ENCODE peak calls at places on chromosomes 6 and 20, in ten cellular contexts. One of them, this sample, is unnamed.

GRCh38 chr6:25050356-25050755 is 114.6 kb upstream of the RIPOR2 start:
- DNase-seq in stimulated activated CD8-positive, alpha-beta memory T cell treated with anti-CD3 and anti-CD28 coated beads, Interleukin-7, amount 100 ng/mL, for 1 hour: no peak
- DNase-seq in heart left ventricle: no peak
- DNase-seq in astrocyte of the spinal cord: peak
- DNase-seq in NCI-H1092: no peak
- DNase-seq in NCI-H2081: no peak
- DNase-seq in effector CD4-positive, alpha-beta T cell: peak
- DNase-seq in endothelial cell of umbilical vein: peak
- DNase-seq in activated T-cell treated with anti-CD3 and anti-CD28 coated beads, Interleukin-2, amount 50 U/mL, for 72 hours: peak
- DNase-seq in lower lobe of right lung: no peak
- DNase-seq in this sample: no peak

GRCh38 chr20:44114755-44115044 is 72.3 kb downstream of the JPH2 start:
- DNase-seq in astrocyte of the spinal cord: no peak
- DNase-seq in endothelial cell of umbilical vein: no peak
- DNase-seq in heart left ventricle: no peak
- DNase-seq in activated T-cell treated with anti-CD3 and anti-CD28 coated beads, Interleukin-2, amount 50 U/mL, for 72 hours: no peak
- DNase-seq in NCI-H2081: no peak
- DNase-seq in lower lobe of right lung: no peak
- DNase-seq in NCI-H1092: no peak
- DNase-seq in effector CD4-positive, alpha-beta T cell: no peak
- DNase-seq in stimulated activated CD8-positive, alpha-beta memory T cell treated with anti-CD3 and anti-CD28 coated beads, Interleukin-7, amount 100 ng/mL, for 1 hour: no peak
- DNase-seq in this sample: no peak

GRCh38 chr6:137692308-137692707 is 174.8 kb upstream of the TNFAIP3 start:
- DNase-seq in effector CD4-positive, alpha-beta T cell: no peak
- DNase-seq in activated T-cell treated with anti-CD3 and anti-CD28 coated beads, Interleukin-2, amount 50 U/mL, for 72 hours: no peak
- DNase-seq in endothelial cell of umbilical vein: no peak
- DNase-seq in NCI-H2081: no peak
- DNase-seq in heart left ventricle: no peak
- DNase-seq in NCI-H1092: no peak
- DNase-seq in lower lobe of right lung: no peak
- DNase-seq in astrocyte of the spinal cord: no peak
- DNase-seq in stimulated activated CD8-positive, alpha-beta memory T cell treated with anti-CD3 and anti-CD28 coated beads, Interleukin-7, amount 100 ng/mL, for 1 hour: no peak
- DNase-seq in this sample: no peak

GRCh38 chr6:118980063-118980462 is 45.1 kb upstream of the MCM9 start:
- DNase-seq in lower lobe of right lung: peak
- DNase-seq in effector CD4-positive, alpha-beta T cell: no peak
- DNase-seq in heart left ventricle: no peak
- DNase-seq in activated T-cell treated with anti-CD3 and anti-CD28 coated beads, Interleukin-2, amount 50 U/mL, for 72 hours: no peak
- DNase-seq in astrocyte of the spinal cord: no peak
- DNase-seq in endothelial cell of umbilical vein: no peak
- DNase-seq in NCI-H1092: no peak
- DNase-seq in NCI-H2081: no peak
- DNase-seq in stimulated activated CD8-positive, alpha-beta memory T cell treated with anti-CD3 and anti-CD28 coated beads, Interleukin-7, amount 100 ng/mL, for 1 hour: no peak
- DNase-seq in this sample: peak

GRCh38 chr6:22886881-22887581 is 317.7 kb downstream of the HDGFL1 start:
- DNase-seq in NCI-H1092: no peak
- DNase-seq in effector CD4-positive, alpha-beta T cell: no peak
- DNase-seq in lower lobe of right lung: no peak
- DNase-seq in astrocyte of the spinal cord: peak
- DNase-seq in activated T-cell treated with anti-CD3 and anti-CD28 coated beads, Interleukin-2, amount 50 U/mL, for 72 hours: no peak
- DNase-seq in NCI-H2081: peak
- DNase-seq in endothelial cell of umbilical vein: no peak
- DNase-seq in heart left ventricle: no peak
- DNase-seq in stimulated activated CD8-positive, alpha-beta memory T cell treated with anti-CD3 and anti-CD28 coated beads, Interleukin-7, amount 100 ng/mL, for 1 hour: no peak
- DNase-seq in this sample: no peak

GRCh38 chr6:6600865-6601264 is 12.3 kb downstream of the LY86 start:
- DNase-seq in activated T-cell treated with anti-CD3 and anti-CD28 coated beads, Interleukin-2, amount 50 U/mL, for 72 hours: no peak
- DNase-seq in stimulated activated CD8-positive, alpha-beta memory T cell treated with anti-CD3 and anti-CD28 coated beads, Interleukin-7, amount 100 ng/mL, for 1 hour: no peak
- DNase-seq in endothelial cell of umbilical vein: no peak
- DNase-seq in lower lobe of right lung: no peak
- DNase-seq in astrocyte of the spinal cord: no peak
- DNase-seq in heart left ventricle: no peak
- DNase-seq in effector CD4-positive, alpha-beta T cell: no peak
- DNase-seq in NCI-H2081: no peak
- DNase-seq in NCI-H1092: no peak
- DNase-seq in this sample: no peak

GRCh38 chr20:47596003-47596571 is 94.4 kb downstream of the NCOA3 start:
- DNase-seq in stimulated activated CD8-positive, alpha-beta memory T cell treated with anti-CD3 and anti-CD28 coated beads, Interleukin-7, amount 100 ng/mL, for 1 hour: no peak
- DNase-seq in endothelial cell of umbilical vein: no peak
- DNase-seq in lower lobe of right lung: no peak
- DNase-seq in activated T-cell treated with anti-CD3 and anti-CD28 coated beads, Interleukin-2, amount 50 U/mL, for 72 hours: no peak
- DNase-seq in effector CD4-positive, alpha-beta T cell: no peak
- DNase-seq in astrocyte of the spinal cord: no peak
- DNase-seq in heart left ventricle: no peak
- DNase-seq in NCI-H1092: no peak
- DNase-seq in NCI-H2081: no peak
- DNase-seq in this sample: no peak

GRCh38 chr6:162262466-162263196 is 464.9 kb downstream of the PRKN start:
- DNase-seq in effector CD4-positive, alpha-beta T cell: no peak
- DNase-seq in astrocyte of the spinal cord: no peak
- DNase-seq in lower lobe of right lung: no peak
- DNase-seq in activated T-cell treated with anti-CD3 and anti-CD28 coated beads, Interleukin-2, amount 50 U/mL, for 72 hours: no peak
- DNase-seq in heart left ventricle: no peak
- DNase-seq in stimulated activated CD8-positive, alpha-beta memory T cell treated with anti-CD3 and anti-CD28 coated beads, Interleukin-7, amount 100 ng/mL, for 1 hour: no peak
- DNase-seq in endothelial cell of umbilical vein: no peak
- DNase-seq in NCI-H1092: no peak
- DNase-seq in NCI-H2081: no peak
- DNase-seq in this sample: no peak

GRCh38 chr6:129733290-129733689 is 23.3 kb upstream of the ARHGAP18 start:
- DNase-seq in NCI-H2081: no peak
- DNase-seq in heart left ventricle: no peak
- DNase-seq in NCI-H1092: no peak
- DNase-seq in effector CD4-positive, alpha-beta T cell: no peak
- DNase-seq in astrocyte of the spinal cord: no peak
- DNase-seq in activated T-cell treated with anti-CD3 and anti-CD28 coated beads, Interleukin-2, amount 50 U/mL, for 72 hours: no peak
- DNase-seq in endothelial cell of umbilical vein: no peak
- DNase-seq in lower lobe of right lung: no peak
- DNase-seq in stimulated activated CD8-positive, alpha-beta memory T cell treated with anti-CD3 and anti-CD28 coated beads, Interleukin-7, amount 100 ng/mL, for 1 hour: no peak
- DNase-seq in this sample: no peak

GRCh38 chr6:71157350-71157749 is 131.3 kb upstream of the OGFRL1 start:
- DNase-seq in activated T-cell treated with anti-CD3 and anti-CD28 coated beads, Interleukin-2, amount 50 U/mL, for 72 hours: no peak
- DNase-seq in endothelial cell of umbilical vein: no peak
- DNase-seq in lower lobe of right lung: no peak
- DNase-seq in heart left ventricle: no peak
- DNase-seq in astrocyte of the spinal cord: no peak
- DNase-seq in effector CD4-positive, alpha-beta T cell: no peak
- DNase-seq in NCI-H2081: no peak
- DNase-seq in stimulated activated CD8-positive, alpha-beta memory T cell treated with anti-CD3 and anti-CD28 coated beads, Interleukin-7, amount 100 ng/mL, for 1 hour: no peak
- DNase-seq in NCI-H1092: no peak
- DNase-seq in this sample: no peak

GRCh38 chr20:50673146-50673830 is 18.1 kb downstream of the RIPOR3 start:
- DNase-seq in activated T-cell treated with anti-CD3 and anti-CD28 coated beads, Interleukin-2, amount 50 U/mL, for 72 hours: no peak
- DNase-seq in effector CD4-positive, alpha-beta T cell: no peak
- DNase-seq in stimulated activated CD8-positive, alpha-beta memory T cell treated with anti-CD3 and anti-CD28 coated beads, Interleukin-7, amount 100 ng/mL, for 1 hour: no peak
- DNase-seq in astrocyte of the spinal cord: no peak
- DNase-seq in heart left ventricle: no peak
- DNase-seq in endothelial cell of umbilical vein: no peak
- DNase-seq in NCI-H1092: no peak
- DNase-seq in NCI-H2081: no peak
- DNase-seq in lower lobe of right lung: no peak
- DNase-seq in this sample: no peak

GRCh38 chr6:149855040-149855654 is 9.0 kb downstream of the LRP11 start:
- DNase-seq in NCI-H2081: no peak
- DNase-seq in astrocyte of the spinal cord: peak
- DNase-seq in NCI-H1092: no peak
- DNase-seq in endothelial cell of umbilical vein: peak
- DNase-seq in stimulated activated CD8-positive, alpha-beta memory T cell treated with anti-CD3 and anti-CD28 coated beads, Interleukin-7, amount 100 ng/mL, for 1 hour: no peak
- DNase-seq in lower lobe of right lung: no peak
- DNase-seq in heart left ventricle: no peak
- DNase-seq in effector CD4-positive, alpha-beta T cell: no peak
- DNase-seq in activated T-cell treated with anti-CD3 and anti-CD28 coated beads, Interleukin-2, amount 50 U/mL, for 72 hours: no peak
- DNase-seq in this sample: no peak

GRCh38 chr6:145025488-145025887 is 709.8 kb downstream of the EPM2A start:
- DNase-seq in effector CD4-positive, alpha-beta T cell: no peak
- DNase-seq in lower lobe of right lung: no peak
- DNase-seq in activated T-cell treated with anti-CD3 and anti-CD28 coated beads, Interleukin-2, amount 50 U/mL, for 72 hours: no peak
- DNase-seq in astrocyte of the spinal cord: no peak
- DNase-seq in stimulated activated CD8-positive, alpha-beta memory T cell treated with anti-CD3 and anti-CD28 coated beads, Interleukin-7, amount 100 ng/mL, for 1 hour: no peak
- DNase-seq in NCI-H1092: peak
- DNase-seq in NCI-H2081: peak
- DNase-seq in heart left ventricle: no peak
- DNase-seq in endothelial cell of umbilical vein: no peak
- DNase-seq in this sample: no peak

GRCh38 chr6:101527467-101527866 is 134.0 kb downstream of the GRIK2 start:
- DNase-seq in heart left ventricle: no peak
- DNase-seq in NCI-H2081: no peak
- DNase-seq in NCI-H1092: no peak
- DNase-seq in astrocyte of the spinal cord: no peak
- DNase-seq in endothelial cell of umbilical vein: no peak
- DNase-seq in stimulated activated CD8-positive, alpha-beta memory T cell treated with anti-CD3 and anti-CD28 coated beads, Interleukin-7, amount 100 ng/mL, for 1 hour: no peak
- DNase-seq in lower lobe of right lung: no peak
- DNase-seq in activated T-cell treated with anti-CD3 and anti-CD28 coated beads, Interleukin-2, amount 50 U/mL, for 72 hours: no peak
- DNase-seq in effector CD4-positive, alpha-beta T cell: no peak
- DNase-seq in this sample: no peak

GRCh38 chr6:84414531-84414930 is 187.1 kb upstream of the CEP162 start:
- DNase-seq in effector CD4-positive, alpha-beta T cell: no peak
- DNase-seq in stimulated activated CD8-positive, alpha-beta memory T cell treated with anti-CD3 and anti-CD28 coated beads, Interleukin-7, amount 100 ng/mL, for 1 hour: no peak
- DNase-seq in heart left ventricle: no peak
- DNase-seq in astrocyte of the spinal cord: no peak
- DNase-seq in NCI-H1092: no peak
- DNase-seq in endothelial cell of umbilical vein: no peak
- DNase-seq in NCI-H2081: no peak
- DNase-seq in lower lobe of right lung: no peak
- DNase-seq in activated T-cell treated with anti-CD3 and anti-CD28 coated beads, Interleukin-2, amount 50 U/mL, for 72 hours: no peak
- DNase-seq in this sample: no peak

GRCh38 chr20:35279533-35280174 is 1.7 kb upstream of the MMP24OS start:
- DNase-seq in activated T-cell treated with anti-CD3 and anti-CD28 coated beads, Interleukin-2, amount 50 U/mL, for 72 hours: no peak
- DNase-seq in NCI-H1092: no peak
- DNase-seq in effector CD4-positive, alpha-beta T cell: no peak
- DNase-seq in endothelial cell of umbilical vein: no peak
- DNase-seq in NCI-H2081: no peak
- DNase-seq in stimulated activated CD8-positive, alpha-beta memory T cell treated with anti-CD3 and anti-CD28 coated beads, Interleukin-7, amount 100 ng/mL, for 1 hour: no peak
- DNase-seq in lower lobe of right lung: no peak
- DNase-seq in astrocyte of the spinal cord: no peak
- DNase-seq in heart left ventricle: no peak
- DNase-seq in this sample: no peak

GRCh38 chr6:90110971-90111370 is 185.7 kb downstream of the BACH2 start:
- DNase-seq in heart left ventricle: no peak
- DNase-seq in astrocyte of the spinal cord: no peak
- DNase-seq in NCI-H1092: no peak
- DNase-seq in stimulated activated CD8-positive, alpha-beta memory T cell treated with anti-CD3 and anti-CD28 coated beads, Interleukin-7, amount 100 ng/mL, for 1 hour: peak
- DNase-seq in lower lobe of right lung: no peak
- DNase-seq in endothelial cell of umbilical vein: no peak
- DNase-seq in activated T-cell treated with anti-CD3 and anti-CD28 coated beads, Interleukin-2, amount 50 U/mL, for 72 hours: peak
- DNase-seq in NCI-H2081: no peak
- DNase-seq in effector CD4-positive, alpha-beta T cell: peak
- DNase-seq in this sample: no peak

GRCh38 chr6:156977527-156978291 is 200.5 kb downstream of the ARID1B start:
- DNase-seq in effector CD4-positive, alpha-beta T cell: no peak
- DNase-seq in astrocyte of the spinal cord: peak
- DNase-seq in endothelial cell of umbilical vein: no peak
- DNase-seq in lower lobe of right lung: no peak
- DNase-seq in NCI-H1092: peak
- DNase-seq in stimulated activated CD8-positive, alpha-beta memory T cell treated with anti-CD3 and anti-CD28 coated beads, Interleukin-7, amount 100 ng/mL, for 1 hour: no peak
- DNase-seq in activated T-cell treated with anti-CD3 and anti-CD28 coated beads, Interleukin-2, amount 50 U/mL, for 72 hours: no peak
- DNase-seq in heart left ventricle: peak
- DNase-seq in NCI-H2081: peak
- DNase-seq in this sample: no peak

GRCh38 chr6:109008061-109008460 is 86.6 kb downstream of the SESN1 start:
- DNase-seq in lower lobe of right lung: no peak
- DNase-seq in stimulated activated CD8-positive, alpha-beta memory T cell treated with anti-CD3 and anti-CD28 coated beads, Interleukin-7, amount 100 ng/mL, for 1 hour: no peak
- DNase-seq in NCI-H2081: no peak
- DNase-seq in activated T-cell treated with anti-CD3 and anti-CD28 coated beads, Interleukin-2, amount 50 U/mL, for 72 hours: no peak
- DNase-seq in astrocyte of the spinal cord: no peak
- DNase-seq in endothelial cell of umbilical vein: no peak
- DNase-seq in effector CD4-positive, alpha-beta T cell: no peak
- DNase-seq in NCI-H1092: no peak
- DNase-seq in heart left ventricle: no peak
- DNase-seq in this sample: no peak

GRCh38 chr6:33716379-33716778 is 4.9 kb upstream of the UQCC2 start:
- DNase-seq in effector CD4-positive, alpha-beta T cell: no peak
- DNase-seq in heart left ventricle: no peak
- DNase-seq in astrocyte of the spinal cord: no peak
- DNase-seq in lower lobe of right lung: peak
- DNase-seq in endothelial cell of umbilical vein: no peak
- DNase-seq in NCI-H1092: peak
- DNase-seq in activated T-cell treated with anti-CD3 and anti-CD28 coated beads, Interleukin-2, amount 50 U/mL, for 72 hours: no peak
- DNase-seq in NCI-H2081: peak
- DNase-seq in stimulated activated CD8-positive, alpha-beta memory T cell treated with anti-CD3 and anti-CD28 coated beads, Interleukin-7, amount 100 ng/mL, for 1 hour: no peak
- DNase-seq in this sample: no peak

GRCh38 chr20:6692566-6693168 is 74.8 kb upstream of the BMP2 start:
- DNase-seq in NCI-H2081: no peak
- DNase-seq in astrocyte of the spinal cord: no peak
- DNase-seq in activated T-cell treated with anti-CD3 and anti-CD28 coated beads, Interleukin-2, amount 50 U/mL, for 72 hours: no peak
- DNase-seq in stimulated activated CD8-positive, alpha-beta memory T cell treated with anti-CD3 and anti-CD28 coated beads, Interleukin-7, amount 100 ng/mL, for 1 hour: no peak
- DNase-seq in NCI-H1092: no peak
- DNase-seq in heart left ventricle: peak
- DNase-seq in endothelial cell of umbilical vein: no peak
- DNase-seq in lower lobe of right lung: no peak
- DNase-seq in effector CD4-positive, alpha-beta T cell: no peak
- DNase-seq in this sample: no peak

GRCh38 chr20:9758752-9759151 is 80.1 kb downstream of the PAK5 start:
- DNase-seq in NCI-H1092: no peak
- DNase-seq in astrocyte of the spinal cord: no peak
- DNase-seq in NCI-H2081: no peak
- DNase-seq in stimulated activated CD8-positive, alpha-beta memory T cell treated with anti-CD3 and anti-CD28 coated beads, Interleukin-7, amount 100 ng/mL, for 1 hour: no peak
- DNase-seq in endothelial cell of umbilical vein: no peak
- DNase-seq in activated T-cell treated with anti-CD3 and anti-CD28 coated beads, Interleukin-2, amount 50 U/mL, for 72 hours: no peak
- DNase-seq in effector CD4-positive, alpha-beta T cell: no peak
- DNase-seq in lower lobe of right lung: no peak
- DNase-seq in heart left ventricle: no peak
- DNase-seq in this sample: no peak

GRCh38 chr6:35085359-35086281 is 55.5 kb downstream of the TCP11 start:
- DNase-seq in effector CD4-positive, alpha-beta T cell: no peak
- DNase-seq in endothelial cell of umbilical vein: no peak
- DNase-seq in stimulated activated CD8-positive, alpha-beta memory T cell treated with anti-CD3 and anti-CD28 coated beads, Interleukin-7, amount 100 ng/mL, for 1 hour: no peak
- DNase-seq in NCI-H2081: no peak
- DNase-seq in NCI-H1092: no peak
- DNase-seq in activated T-cell treated with anti-CD3 and anti-CD28 coated beads, Interleukin-2, amount 50 U/mL, for 72 hours: no peak
- DNase-seq in lower lobe of right lung: no peak
- DNase-seq in heart left ventricle: no peak
- DNase-seq in astrocyte of the spinal cord: no peak
- DNase-seq in this sample: no peak

GRCh38 chr20:48742912-48743680 is 84.7 kb downstream of the PREX1 start:
- DNase-seq in activated T-cell treated with anti-CD3 and anti-CD28 coated beads, Interleukin-2, amount 50 U/mL, for 72 hours: no peak
- DNase-seq in NCI-H2081: no peak
- DNase-seq in astrocyte of the spinal cord: no peak
- DNase-seq in effector CD4-positive, alpha-beta T cell: no peak
- DNase-seq in lower lobe of right lung: no peak
- DNase-seq in endothelial cell of umbilical vein: no peak
- DNase-seq in NCI-H1092: no peak
- DNase-seq in stimulated activated CD8-positive, alpha-beta memory T cell treated with anti-CD3 and anti-CD28 coated beads, Interleukin-7, amount 100 ng/mL, for 1 hour: no peak
- DNase-seq in heart left ventricle: no peak
- DNase-seq in this sample: no peak

GRCh38 chr6:52983159-52983848 is 11.8 kb downstream of the GSTA4 start:
- DNase-seq in NCI-H2081: no peak
- DNase-seq in effector CD4-positive, alpha-beta T cell: no peak
- DNase-seq in astrocyte of the spinal cord: no peak
- DNase-seq in endothelial cell of umbilical vein: no peak
- DNase-seq in NCI-H1092: no peak
- DNase-seq in heart left ventricle: no peak
- DNase-seq in stimulated activated CD8-positive, alpha-beta memory T cell treated with anti-CD3 and anti-CD28 coated beads, Interleukin-7, amount 100 ng/mL, for 1 hour: no peak
- DNase-seq in activated T-cell treated with anti-CD3 and anti-CD28 coated beads, Interleukin-2, amount 50 U/mL, for 72 hours: no peak
- DNase-seq in lower lobe of right lung: no peak
- DNase-seq in this sample: no peak

GRCh38 chr20:57000441-57000968 is 265.9 kb downstream of the BMP7 start:
- DNase-seq in astrocyte of the spinal cord: no peak
- DNase-seq in heart left ventricle: no peak
- DNase-seq in lower lobe of right lung: no peak
- DNase-seq in NCI-H1092: no peak
- DNase-seq in endothelial cell of umbilical vein: no peak
- DNase-seq in stimulated activated CD8-positive, alpha-beta memory T cell treated with anti-CD3 and anti-CD28 coated beads, Interleukin-7, amount 100 ng/mL, for 1 hour: no peak
- DNase-seq in NCI-H2081: no peak
- DNase-seq in effector CD4-positive, alpha-beta T cell: no peak
- DNase-seq in activated T-cell treated with anti-CD3 and anti-CD28 coated beads, Interleukin-2, amount 50 U/mL, for 72 hours: no peak
- DNase-seq in this sample: no peak

GRCh38 chr6:37496951-37497885 is 2.5 kb downstream of the CCDC167 start:
- DNase-seq in effector CD4-positive, alpha-beta T cell: no peak
- DNase-seq in stimulated activated CD8-positive, alpha-beta memory T cell treated with anti-CD3 and anti-CD28 coated beads, Interleukin-7, amount 100 ng/mL, for 1 hour: no peak
- DNase-seq in NCI-H2081: no peak
- DNase-seq in heart left ventricle: no peak
- DNase-seq in astrocyte of the spinal cord: no peak
- DNase-seq in endothelial cell of umbilical vein: no peak
- DNase-seq in lower lobe of right lung: no peak
- DNase-seq in NCI-H1092: no peak
- DNase-seq in activated T-cell treated with anti-CD3 and anti-CD28 coated beads, Interleukin-2, amount 50 U/mL, for 72 hours: no peak
- DNase-seq in this sample: no peak

GRCh38 chr6:1436334-1437306 is 47.2 kb downstream of the FOXF2 start:
- DNase-seq in effector CD4-positive, alpha-beta T cell: peak
- DNase-seq in endothelial cell of umbilical vein: peak
- DNase-seq in NCI-H2081: peak
- DNase-seq in stimulated activated CD8-positive, alpha-beta memory T cell treated with anti-CD3 and anti-CD28 coated beads, Interleukin-7, amount 100 ng/mL, for 1 hour: no peak
- DNase-seq in lower lobe of right lung: no peak
- DNase-seq in astrocyte of the spinal cord: peak
- DNase-seq in heart left ventricle: no peak
- DNase-seq in activated T-cell treated with anti-CD3 and anti-CD28 coated beads, Interleukin-2, amount 50 U/mL, for 72 hours: peak
- DNase-seq in NCI-H1092: no peak
- DNase-seq in this sample: no peak